ENCODE peak calls at places on chromosomes 6 and 20, in four cellular contexts. One of them, this sample, is unnamed. For H3K4me1, the result is how much of the 10 kb centered on the place peaks cover.

GRCh38 chr20:63187338-63188158 is 28.4 kb downstream of the YTHDF1 start:
- DNase-seq in pancreas: no peak
- DNase-seq in mesendoderm: no peak
- DNase-seq in spleen: no peak
- DNase-seq in this sample: no peak

GRCh38 chr6:100617633-100618348 is 153.1 kb upstream of the SIM1 start:
- DNase-seq in pancreas: no peak
- DNase-seq in mesendoderm: no peak
- DNase-seq in spleen: no peak
- DNase-seq in this sample: no peak

GRCh38 chr20:6660441-6660840 is 107.0 kb upstream of the BMP2 start:
- DNase-seq in pancreas: no peak
- DNase-seq in mesendoderm: peak
- DNase-seq in spleen: no peak
- DNase-seq in this sample: no peak

GRCh38 chr6:35764238-35764896 is 12.0 kb upstream of the CLPSL2 start:
- DNase-seq in pancreas: peak
- DNase-seq in mesendoderm: peak
- DNase-seq in spleen: no peak
- DNase-seq in this sample: no peak

GRCh38 chr6:29426654-29427053 is 11.9 kb downstream of the OR12D1 start:
- DNase-seq in pancreas: no peak
- DNase-seq in mesendoderm: peak
- DNase-seq in spleen: no peak
- DNase-seq in this sample: no peak

GRCh38 chr20:50855498-50856474 is 60.9 kb downstream of the BCAS4 start:
- DNase-seq in pancreas: peak
- DNase-seq in mesendoderm: peak
- DNase-seq in spleen: no peak
- DNase-seq in this sample: no peak

GRCh38 chr6:152771061-152771687 is 20.6 kb downstream of the VIP start:
- DNase-seq in pancreas: no peak
- DNase-seq in mesendoderm: peak
- DNase-seq in spleen: no peak
- DNase-seq in this sample: no peak

GRCh38 chr6:113630738-113631535 is 226.2 kb upstream of the MARCKS start:
- DNase-seq in pancreas: no peak
- DNase-seq in mesendoderm: no peak
- DNase-seq in spleen: no peak
- DNase-seq in this sample: no peak

GRCh38 chr6:43123691-43124314 is 47.3 kb upstream of the SRF start:
- DNase-seq in pancreas: no peak
- DNase-seq in mesendoderm: peak
- DNase-seq in spleen: peak
- DNase-seq in this sample: no peak

GRCh38 chr6:164108869-164109769 is 694.6 kb downstream of the QKI start:
- DNase-seq in pancreas: peak
- DNase-seq in mesendoderm: no peak
- DNase-seq in spleen: no peak
- DNase-seq in this sample: peak

GRCh38 chr6:3406362-3406809 is 50.5 kb downstream of the SLC22A23 start:
- DNase-seq in pancreas: no peak
- DNase-seq in mesendoderm: no peak
- DNase-seq in spleen: no peak
- DNase-seq in this sample: no peak

GRCh38 chr6:100455230-100456124 is 9.2 kb downstream of the SIM1 start:
- DNase-seq in pancreas: peak
- DNase-seq in mesendoderm: peak
- DNase-seq in spleen: no peak
- DNase-seq in this sample: no peak

GRCh38 chr20:23753589-23753988 is 2.9 kb upstream of the CST1 start:
- DNase-seq in pancreas: no peak
- DNase-seq in mesendoderm: no peak
- DNase-seq in spleen: no peak
- DNase-seq in this sample: no peak

GRCh38 chr6:41352907-41353306 is 17.5 kb downstream of the NCR2 start:
- DNase-seq in pancreas: no peak
- DNase-seq in mesendoderm: no peak
- DNase-seq in spleen: no peak
- DNase-seq in this sample: no peak

GRCh38 chr6:139879823-139880356 is 505.4 kb upstream of the CITED2 start:
- DNase-seq in pancreas: no peak
- DNase-seq in mesendoderm: no peak
- DNase-seq in spleen: no peak
- DNase-seq in this sample: no peak

GRCh38 chr6:145705561-145705960 is 29.8 kb downstream of the EPM2A start:
- DNase-seq in pancreas: no peak
- DNase-seq in mesendoderm: no peak
- DNase-seq in spleen: no peak
- DNase-seq in this sample: no peak

GRCh38 chr20:63106108-63106764 is 99.5 kb upstream of the BHLHE23 start:
- DNase-seq in pancreas: peak
- DNase-seq in mesendoderm: no peak
- DNase-seq in spleen: peak
- DNase-seq in this sample: peak

GRCh38 chr6:43683708-43684455 is 3.7 kb downstream of the MRPS18A start:
- DNase-seq in pancreas: no peak
- DNase-seq in mesendoderm: no peak
- DNase-seq in spleen: no peak
- DNase-seq in this sample: no peak

GRCh38 chr6:88899569-88900316 is 63.7 kb downstream of the RNGTT start:
- DNase-seq in pancreas: no peak
- DNase-seq in mesendoderm: peak
- DNase-seq in spleen: no peak
- DNase-seq in this sample: no peak

GRCh38 chr6:154721460-154721859 is 11.8 kb upstream of the SCAF8 start:
- DNase-seq in pancreas: no peak
- DNase-seq in mesendoderm: no peak
- DNase-seq in spleen: no peak
- DNase-seq in this sample: no peak

GRCh38 chr20:58585753-58586540 is 65.1 kb upstream of the STX16 start:
- DNase-seq in pancreas: no peak
- DNase-seq in mesendoderm: peak
- DNase-seq in spleen: no peak
- DNase-seq in this sample: no peak

GRCh38 chr20:42986143-42986773 is 203.4 kb downstream of the PTPRT start:
- DNase-seq in pancreas: no peak
- DNase-seq in mesendoderm: peak
- DNase-seq in spleen: no peak
- DNase-seq in this sample: no peak

GRCh38 chr20:41048475-41049242 is 20.0 kb downstream of the TOP1 start:
- DNase-seq in pancreas: no peak
- DNase-seq in mesendoderm: peak
- DNase-seq in spleen: no peak
- DNase-seq in this sample: no peak

GRCh38 chr6:30555428-30556005 is 772 bp downstream of the GNL1 start:
- DNase-seq in pancreas: no peak
- DNase-seq in mesendoderm: peak
- DNase-seq in spleen: peak
- DNase-seq in this sample: peak

GRCh38 chr6:112218563-112218962 is 35.8 kb downstream of the LAMA4 start:
- DNase-seq in pancreas: no peak
- DNase-seq in mesendoderm: peak
- DNase-seq in spleen: no peak
- DNase-seq in this sample: peak
- H3K4me1 ChIP-seq in pancreas: under half
- H3K4me1 ChIP-seq in mesendoderm: under half
- H3K4me1 ChIP-seq in spleen: under half
- H3K4me1 ChIP-seq in this sample: under half

GRCh38 chr6:166004491-166005275 is 163.0 kb downstream of the TBXT start:
- DNase-seq in pancreas: no peak
- DNase-seq in mesendoderm: no peak
- DNase-seq in spleen: no peak
- DNase-seq in this sample: no peak
- H3K4me3 ChIP-seq in pancreas: no peak
- H3K4me3 ChIP-seq in mesendoderm: no peak
- H3K4me3 ChIP-seq in spleen: no peak
- H3K4me3 ChIP-seq in this sample: no peak

GRCh38 chr6:90088009-90088408 is 193.7 kb downstream of the GJA10 start:
- DNase-seq in pancreas: no peak
- DNase-seq in mesendoderm: no peak
- DNase-seq in spleen: no peak
- DNase-seq in this sample: no peak

GRCh38 chr6:90086517-90086916 is 192.2 kb downstream of the GJA10 start:
- DNase-seq in pancreas: no peak
- DNase-seq in mesendoderm: peak
- DNase-seq in spleen: no peak
- DNase-seq in this sample: no peak

GRCh38 chr6:90083891-90084290 is 189.6 kb downstream of the GJA10 start:
- DNase-seq in pancreas: no peak
- DNase-seq in mesendoderm: no peak
- DNase-seq in spleen: peak
- DNase-seq in this sample: no peak

GRCh38 chr6:90090866-90091265 is 196.6 kb downstream of the GJA10 start:
- DNase-seq in pancreas: no peak
- DNase-seq in mesendoderm: no peak
- DNase-seq in spleen: no peak
- DNase-seq in this sample: no peak

DNA sequence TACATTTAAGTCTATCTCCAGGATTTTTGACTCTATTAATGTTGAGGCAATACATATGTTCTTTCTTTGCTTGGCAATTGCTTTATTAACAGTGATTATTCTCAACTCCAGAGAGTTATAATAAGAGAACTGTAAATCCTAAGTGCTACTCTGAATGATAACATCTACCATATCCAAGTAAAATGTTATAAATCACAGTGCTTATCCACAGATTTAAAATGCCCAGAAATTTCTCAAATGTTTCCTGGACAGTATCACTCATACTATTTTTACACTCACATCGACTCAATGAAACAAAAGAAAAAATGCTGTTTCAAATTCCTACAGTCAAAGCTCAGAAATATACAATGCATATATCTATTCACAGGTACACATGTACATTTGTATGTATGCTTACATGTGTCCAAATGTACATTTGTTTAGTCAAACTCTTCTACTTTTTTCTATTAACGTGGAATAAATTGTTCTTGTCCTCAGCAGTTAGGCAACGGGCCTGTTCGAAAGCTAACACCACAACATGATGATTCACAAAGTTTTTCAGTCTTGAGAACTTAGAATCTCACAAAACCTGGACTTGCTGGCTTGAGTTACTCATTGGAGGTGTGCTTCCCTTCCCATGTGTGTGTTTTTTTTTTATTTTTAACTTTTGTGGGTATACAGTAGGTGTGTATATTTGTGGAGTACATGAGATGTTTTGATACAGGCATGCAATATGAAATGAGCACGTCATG is 193.0 kb downstream of the GJA10 start:
- DNase-seq in pancreas: no peak
- DNase-seq in mesendoderm: no peak
- DNase-seq in spleen: no peak
- DNase-seq in this sample: no peak
- H3K27ac ChIP-seq in pancreas: no peak
- H3K27ac ChIP-seq in mesendoderm: no peak
- H3K27ac ChIP-seq in spleen: no peak
- H3K27ac ChIP-seq in this sample: no peak

GRCh38 chr6:162960674-162961457 is 233.1 kb downstream of the PACRG start:
- DNase-seq in pancreas: no peak
- DNase-seq in mesendoderm: no peak
- DNase-seq in spleen: no peak
- DNase-seq in this sample: no peak

GRCh38 chr6:162952343-162952871 is 224.6 kb downstream of the PACRG start:
- DNase-seq in pancreas: no peak
- DNase-seq in mesendoderm: no peak
- DNase-seq in spleen: no peak
- DNase-seq in this sample: no peak

GRCh38 chr6:162962093-162962492 is 234.3 kb downstream of the PACRG start:
- DNase-seq in pancreas: no peak
- DNase-seq in mesendoderm: no peak
- DNase-seq in spleen: no peak
- DNase-seq in this sample: no peak

GRCh38 chr6:162957062-162957461 is 229.3 kb downstream of the PACRG start:
- DNase-seq in pancreas: no peak
- DNase-seq in mesendoderm: no peak
- DNase-seq in spleen: no peak
- DNase-seq in this sample: no peak
- H3K4me1 ChIP-seq in pancreas: under half
- H3K4me1 ChIP-seq in mesendoderm: under half
- H3K4me1 ChIP-seq in spleen: under half
- H3K4me1 ChIP-seq in this sample: under half

GRCh38 chr6:27494987-27495385 is 22.1 kb upstream of the ZNF184 start:
- DNase-seq in pancreas: no peak
- DNase-seq in mesendoderm: no peak
- DNase-seq in spleen: no peak
- DNase-seq in this sample: no peak
- H3K4me3 ChIP-seq in pancreas: no peak
- H3K4me3 ChIP-seq in mesendoderm: peak
- H3K4me3 ChIP-seq in spleen: peak
- H3K4me3 ChIP-seq in this sample: peak

GRCh38 chr6:34218691-34219090 is 18.0 kb upstream of the HMGA1 start:
- DNase-seq in pancreas: no peak
- DNase-seq in mesendoderm: no peak
- DNase-seq in spleen: no peak
- DNase-seq in this sample: no peak
- H3K27ac ChIP-seq in pancreas: no peak
- H3K27ac ChIP-seq in mesendoderm: no peak
- H3K27ac ChIP-seq in spleen: no peak
- H3K27ac ChIP-seq in this sample: no peak